ENCODE peak calls at places on chromosomes 2 and 18, in four cellular contexts. J, V, B and W are unnamed samples. For H3K36me3, the result is how much of the 10 kb centered on the place peaks cover.

GRCh38 chr2:191631754-191632153 is 46.2 kb upstream of the NABP1 start:
- DNase-seq in V (peak), J (no peak), B (peak), W (no peak)

GRCh38 chr2:3222636-3223035 is 155.0 kb downstream of the EIPR1 start:
- DNase-seq in V (no peak), J (no peak), B (no peak), W (no peak)

GRCh38 chr2:225354281-225354774 is 45.2 kb upstream of the NYAP2 start:
- DNase-seq in J (no peak), B (no peak), V (peak), W (no peak)

GRCh38 chr2:33223851-33224250 is 252.6 kb upstream of the RASGRP3 start:
- DNase-seq in J (no peak), V (no peak), B (no peak), W (no peak)

GRCh38 chr2:221415789-221416188 is 156.3 kb downstream of the EPHA4 start:
- DNase-seq in J (no peak), V (no peak), B (no peak), W (no peak)

GRCh38 chr18:13793819-13794218 is 30.1 kb upstream of the MC5R start:
- DNase-seq in B (no peak), V (no peak), J (no peak), W (no peak)

GRCh38 chr18:79484661-79485621 is 89.2 kb downstream of the NFATC1 start:
- DNase-seq in J (peak), B (no peak), V (peak), W (no peak)

GRCh38 chr2:60064687-60065361 is 488.6 kb downstream of the BCL11A start:
- DNase-seq in V (peak), B (no peak), J (no peak), W (no peak)

GRCh38 chr2:45904931-45905642 is 253.6 kb downstream of the PRKCE start:
- DNase-seq in V (no peak), J (no peak), B (no peak), W (no peak)

GRCh38 chr18:48949051-48949605 is 1.6 kb downstream of the SMAD7 start:
- DNase-seq in V (peak), B (peak), J (no peak), W (no peak)

GRCh38 chr18:63119647-63120046 is 199.9 kb downstream of the BCL2 start:
- DNase-seq in V (no peak), J (no peak), B (no peak), W (peak)

GRCh38 chr2:98160574-98160973 is 73.6 kb downstream of the VWA3B start:
- DNase-seq in J (no peak), V (no peak), B (peak), W (no peak)

GRCh38 chr2:2057125-2057721 is 273.9 kb downstream of the MYT1L start:
- DNase-seq in B (peak), V (peak), J (no peak), W (peak)

GRCh38 chr2:68423966-68424650 is 43.0 kb downstream of the FBXO48 start:
- DNase-seq in V (no peak), B (no peak), J (no peak), W (no peak)

GRCh38 chr2:231227309-231228162 is 29.1 kb downstream of the ARMC9 start:
- DNase-seq in B (no peak), V (peak), J (no peak), W (peak)

GRCh38 chr18:55120896-55121295 is 161.6 kb upstream of the CCDC68 start:
- DNase-seq in B (no peak), J (no peak), V (no peak), W (no peak)

GRCh38 chr2:175855794-175856453 is 146.1 kb downstream of the LNPK start:
- DNase-seq in B (peak), J (no peak), V (no peak), W (no peak)

GRCh38 chr18:57466745-57467144 is 31.6 kb downstream of the ONECUT2 start:
- DNase-seq in V (no peak), J (no peak), B (no peak), W (peak)

GRCh38 chr2:23203383-23203782 is 181.6 kb upstream of the KLHL29 start:
- DNase-seq in J (no peak), V (no peak), B (no peak), W (no peak)

GRCh38 chr2:101831351-101831865 is 133.9 kb downstream of the MAP4K4 start:
- DNase-seq in V (peak), J (no peak), B (peak), W (peak)

GRCh38 chr2:202813387-202813786 is 58.2 kb downstream of the ICA1L start:
- DNase-seq in V (no peak), B (no peak), J (no peak), W (no peak)

GRCh38 chr18:79354350-79354749 is 41.4 kb upstream of the NFATC1 start:
- DNase-seq in V (no peak), J (no peak), B (no peak), W (no peak)

GRCh38 chr2:204452464-204453023 is 92.7 kb upstream of the PARD3B start:
- DNase-seq in B (no peak), J (no peak), V (peak), W (peak)

GRCh38 chr2:138652378-138652777 is 127.8 kb downstream of the NXPH2 start:
- DNase-seq in J (no peak), V (peak), B (no peak), W (no peak)

GRCh38 chr2:68385232-68385906 is 20.3 kb downstream of the PLEK start:
- DNase-seq in B (no peak), J (no peak), V (no peak), W (no peak)

GRCh38 chr2:20966061-20966460 is 77.8 kb downstream of the APOB start:
- DNase-seq in J (no peak), V (no peak), B (no peak), W (no peak)

GRCh38 chr2:228698963-228699362 is 517.5 kb upstream of the SPHKAP start:
- DNase-seq in B (no peak), V (no peak), J (no peak), W (no peak)

GRCh38 chr2:6771539-6772365 is 94.0 kb downstream of the CMPK2 start:
- DNase-seq in V (no peak), J (no peak), B (no peak), W (no peak)

GRCh38 chr2:230687498-230687897 is 25.1 kb upstream of the CAB39 start:
- DNase-seq in V (peak), J (no peak), B (no peak), W (no peak)

GRCh38 chr2:2866459-2866858 is 511.2 kb downstream of the EIPR1 start:
- DNase-seq in B (no peak), V (no peak), J (no peak), W (no peak)

GRCh38 chr2:84461310-84461709 is 2.2 kb upstream of the SUCLG1 start:
- DNase-seq in V (no peak), J (no peak), B (no peak), W (no peak)

GRCh38 chr2:230893881-230894781 is 29.4 kb downstream of the ITM2C start:
- DNase-seq in J (peak), B (no peak), V (no peak), W (no peak)

GRCh38 chr2:223494496-223494895 is 107.7 kb downstream of the SCG2 start:
- DNase-seq in B (no peak), J (no peak), V (no peak), W (no peak)

GRCh38 chr18:61448316-61448715 is 115.1 kb downstream of the CDH20 start:
- DNase-seq in V (no peak), J (no peak), B (no peak), W (no peak)

GRCh38 chr18:28127228-28127627 is 49.7 kb downstream of the CDH2 start:
- DNase-seq in J (no peak), B (no peak), V (no peak), W (no peak)

GRCh38 chr2:13040043-13040442 is 323.3 kb downstream of the TRIB2 start:
- DNase-seq in J (no peak), V (no peak), B (no peak), W (no peak)

GRCh38 chr18:50092250-50092780 is 102.6 kb downstream of the MYO5B start:
- DNase-seq in B (no peak), V (no peak), J (no peak), W (no peak)

GRCh38 chr2:3902131-3902530 is 198.8 kb downstream of the DCDC2C start:
- DNase-seq in V (no peak), J (no peak), B (no peak), W (no peak)

GRCh38 chr18:8882632-8883408 is 177.5 kb downstream of the MTCL1 start:
- DNase-seq in B (no peak), V (no peak), J (no peak), W (peak)

GRCh38 chr2:200810252-200810650 is 1.5 kb upstream of the BZW1 start:
- DNase-seq in B (no peak), V (peak), J (no peak), W (no peak)

GRCh38 chr2:24208490-24208889 is 33.6 kb downstream of the FAM228A start:
- DNase-seq in B (no peak), J (no peak), V (no peak), W (no peak)

GRCh38 chr2:24207359-24207758 is 32.5 kb downstream of the FAM228A start:
- DNase-seq in V (no peak), J (no peak), B (no peak), W (no peak)

GRCh38 chr2:24210723-24211122 is 35.9 kb downstream of the FAM228A start:
- DNase-seq in J (no peak), V (no peak), B (no peak), W (no peak)

GRCh38 chr2:24209389-24210105 is 34.7 kb downstream of the FAM228A start:
- DNase-seq in B (no peak), J (no peak), V (no peak), W (no peak)

GRCh38 chr2:24210106-24210455 is 35.2 kb downstream of the FAM228A start:
- DNase-seq in B (no peak), J (no peak), V (no peak), W (no peak)
- H3K36me3 ChIP-seq in B (under half), J (half or more), V (under half), W (under half)

DNA sequence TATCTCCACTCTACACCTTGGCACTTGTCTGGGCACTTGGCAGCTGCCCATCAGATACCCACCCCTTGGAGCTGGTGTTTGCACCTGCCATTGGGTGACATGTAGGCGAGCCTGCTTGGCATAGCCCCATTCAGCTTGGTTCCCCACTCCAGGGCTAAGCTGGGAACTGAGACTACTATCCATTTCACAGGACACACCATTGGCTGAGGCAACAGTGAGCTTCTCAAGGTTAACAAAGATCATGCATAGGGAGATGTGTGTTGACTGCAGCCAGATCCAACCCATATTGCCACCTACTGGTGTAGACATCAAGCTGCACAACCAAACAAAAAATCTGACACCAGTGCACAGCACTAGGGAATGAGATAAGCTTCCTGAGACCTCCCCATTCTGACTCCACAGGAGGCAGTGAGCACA is 1389.8 kb upstream of the TMEFF2 start:
- DNase-seq in V (peak), B (no peak), J (no peak), W (peak)
- TF ChIP-seq CTCF in V (peak), B (no peak), J (no peak), W (peak)

GRCh38 chr2:99403524-99403923 is 66.3 kb downstream of the EIF5B start:
- DNase-seq in J (no peak), V (peak), B (no peak), W (peak)
- H3K36me3 ChIP-seq in J (half or more), V (under half), B (under half), W (under half)

GRCh38 chr2:65671670-65672069 is 239.3 kb upstream of the SPRED2 start:
- DNase-seq in J (no peak), V (no peak), B (no peak), W (no peak)
- TF ChIP-seq CTCF in J (no peak), V (no peak), B (no peak), W (no peak)

DNA sequence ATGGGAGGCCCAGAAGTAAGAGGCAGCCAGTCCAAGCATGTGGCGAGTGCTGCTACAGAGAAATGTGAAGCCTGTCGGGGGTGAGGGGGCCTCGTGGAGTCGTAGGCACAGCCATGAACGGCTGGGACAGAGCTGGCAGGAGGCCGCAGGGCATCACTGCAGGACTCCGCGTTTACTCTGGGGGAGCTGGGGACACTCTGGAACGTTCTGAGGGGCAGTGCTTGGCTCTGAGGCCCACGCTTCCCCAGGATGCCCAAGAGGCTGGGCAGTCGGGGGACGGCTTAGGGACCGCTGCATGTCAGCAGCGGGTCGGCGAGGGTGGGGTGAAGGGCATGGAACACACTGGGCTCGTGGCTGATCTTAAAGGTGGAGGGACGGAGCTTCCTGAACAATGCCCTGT is 6.6 kb downstream of the TMEM18 start:
- DNase-seq in B (no peak), V (no peak), J (no peak), W (no peak)
- H3K36me3 ChIP-seq in B (under half), V (under half), J (half or more), W (under half)

GRCh38 chr18:37553633-37554398 is 11.8 kb downstream of the CELF4 start:
- DNase-seq in V (peak), J (no peak), B (no peak), W (no peak)
- TF ChIP-seq CTCF in V (peak), J (no peak), B (no peak), W (no peak)